ENCODE peak calls at places on chromosomes 16 and 17, in nine cellular contexts. X is RWPE1, H is endothelial cell, Q is AG09309, M is HFFc6, N is PC-3, I is breast epithelium, Y is AG10803, K is WTC11. D is an unnamed sample.

GRCh38 chr17:64118452-64118979 is 11.4 kb downstream of the ERN1 start:
- DNase-seq in X (no peak), H (no peak), Q (no peak), M (no peak), N (no peak), I (no peak), Y (no peak), K (no peak), D (no peak)

GRCh38 chr17:75394332-75394918 is 11.1 kb downstream of the GRB2 start:
- DNase-seq in X (no peak), H (no peak), Q (no peak), M (no peak), N (peak), I (no peak), Y (no peak), K (no peak), D (no peak)

GRCh38 chr17:64291268-64291851 is 28.3 kb upstream of the TEX2 start:
- DNase-seq in X (no peak), H (peak), Q (no peak), M (no peak), N (peak), I (no peak), Y (no peak), K (no peak), D (no peak)

GRCh38 chr16:12811441-12812198 is 7.9 kb upstream of the CPPED1 start:
- DNase-seq in X (no peak), H (no peak), Q (no peak), M (no peak), N (peak), I (no peak), Y (no peak), K (no peak), D (no peak)

GRCh38 chr17:49365667-49366066 is 3.6 kb upstream of the ZNF652 start:
- DNase-seq in X (no peak), H (peak), Q (no peak), M (peak), N (peak), I (no peak), Y (peak), K (peak), D (no peak)

GRCh38 chr16:57100445-57100844 is 8.1 kb downstream of the CPNE2 start:
- DNase-seq in X (no peak), H (no peak), Q (no peak), M (no peak), N (no peak), I (no peak), Y (no peak), K (no peak), D (no peak)

GRCh38 chr16:8761078-8761477 is 36.4 kb downstream of the TMEM186 start:
- DNase-seq in X (no peak), H (no peak), Q (no peak), M (no peak), N (no peak), I (no peak), Y (no peak), K (no peak), D (no peak)

GRCh38 chr16:81237282-81237681 is 1.2 kb upstream of the BCO1 start:
- DNase-seq in X (no peak), H (no peak), Q (no peak), M (no peak), N (peak), I (peak), Y (peak), K (no peak), D (no peak)

GRCh38 chr16:24721830-24722238 is 7.6 kb upstream of the TNRC6A start:
- DNase-seq in X (peak), H (no peak), Q (no peak), M (no peak), N (peak), I (no peak), Y (no peak), K (no peak), D (no peak)

GRCh38 chr17:33389506-33390141 is 96.5 kb upstream of the ASIC2 start:
- DNase-seq in X (peak), H (no peak), Q (no peak), M (peak), N (no peak), I (no peak), Y (peak), K (no peak), D (no peak)

GRCh38 chr17:42188749-42189650 is 3.7 kb upstream of the HCRT start:
- DNase-seq in X (no peak), H (no peak), Q (no peak), M (no peak), N (no peak), I (no peak), Y (peak), K (no peak), D (no peak)

GRCh38 chr17:42248351-42249179 is 27.6 kb downstream of the STAT5B start:
- DNase-seq in X (no peak), H (peak), Q (peak), M (peak), N (no peak), I (peak), Y (peak), K (no peak), D (no peak)

GRCh38 chr16:2038359-2039285 is 9.0 kb downstream of the NTHL1 start:
- DNase-seq in X (no peak), H (no peak), Q (no peak), M (no peak), N (no peak), I (no peak), Y (no peak), K (no peak), D (no peak)

GRCh38 chr17:63249256-63250006 is 196.7 kb downstream of the CYB561 start:
- DNase-seq in X (no peak), H (no peak), Q (no peak), M (no peak), N (no peak), I (no peak), Y (peak), K (no peak), D (no peak)

GRCh38 chr17:45248132-45248936 is 13.6 kb downstream of the SPATA32 start:
- DNase-seq in X (peak), H (no peak), Q (no peak), M (no peak), N (peak), I (peak), Y (no peak), K (peak), D (no peak)

GRCh38 chr17:16419074-16419928 is 3.9 kb downstream of the TRPV2 start:
- DNase-seq in X (peak), H (no peak), Q (peak), M (peak), N (peak), I (no peak), Y (peak), K (no peak), D (no peak)

GRCh38 chr16:19184823-19185509 is 16.9 kb downstream of the SYT17 start:
- DNase-seq in X (no peak), H (no peak), Q (no peak), M (no peak), N (no peak), I (no peak), Y (no peak), K (peak), D (no peak)

GRCh38 chr17:44312396-44313104 is 4.1 kb downstream of the RUNDC3A start:
- DNase-seq in X (no peak), H (no peak), Q (no peak), M (no peak), N (no peak), I (no peak), Y (no peak), K (no peak), D (no peak)

GRCh38 chr16:67897231-67897630 is 4.2 kb downstream of the PSKH1 start:
- DNase-seq in X (no peak), H (no peak), Q (no peak), M (peak), N (no peak), I (no peak), Y (peak), K (no peak), D (no peak)

GRCh38 chr17:82366749-82367148 is 4.8 kb upstream of the UTS2R start:
- DNase-seq in X (no peak), H (no peak), Q (no peak), M (no peak), N (peak), I (no peak), Y (no peak), K (no peak), D (no peak)

GRCh38 chr16:72927199-72928088 is 120.5 kb downstream of the ZFHX3 start:
- DNase-seq in X (peak), H (no peak), Q (peak), M (peak), N (peak), I (peak), Y (peak), K (no peak), D (no peak)

GRCh38 chr16:68297908-68298307 is 12.8 kb downstream of the SLC7A6OS start:
- DNase-seq in X (no peak), H (no peak), Q (no peak), M (no peak), N (peak), I (no peak), Y (no peak), K (no peak), D (no peak)

GRCh38 chr16:54690710-54691109 is 240.0 kb upstream of the IRX5 start:
- DNase-seq in X (no peak), H (no peak), Q (no peak), M (no peak), N (no peak), I (no peak), Y (no peak), K (no peak), D (no peak)

GRCh38 chr17:29582767-29583166 is 6.7 kb downstream of the GIT1 start:
- DNase-seq in X (no peak), H (no peak), Q (no peak), M (no peak), N (no peak), I (no peak), Y (no peak), K (no peak), D (no peak)

GRCh38 chr17:38663964-38664644 is 10.7 kb downstream of the EPOP start:
- DNase-seq in X (no peak), H (no peak), Q (no peak), M (no peak), N (no peak), I (no peak), Y (no peak), K (no peak), D (no peak)

GRCh38 chr17:1423456-1424135 is 23.6 kb upstream of the YWHAE start:
- DNase-seq in X (peak), H (no peak), Q (no peak), M (no peak), N (no peak), I (no peak), Y (no peak), K (no peak), D (no peak)

GRCh38 chr17:156946-157345 is 19.6 kb downstream of the SCGB1C2 start:
- DNase-seq in X (no peak), H (no peak), Q (no peak), M (no peak), N (no peak), I (no peak), Y (no peak), K (no peak), D (no peak)

GRCh38 chr17:17387017-17387416 is 83.8 kb downstream of the NT5M start:
- DNase-seq in X (peak), H (no peak), Q (no peak), M (no peak), N (peak), I (no peak), Y (no peak), K (no peak), D (no peak)

GRCh38 chr17:72092710-72093322 is 28.0 kb upstream of the SOX9 start:
- DNase-seq in X (no peak), H (no peak), Q (no peak), M (no peak), N (no peak), I (no peak), Y (no peak), K (no peak), D (no peak)

GRCh38 chr16:81335669-81336068 is 20.9 kb downstream of the GAN start:
- DNase-seq in X (no peak), H (no peak), Q (no peak), M (no peak), N (no peak), I (no peak), Y (no peak), K (no peak), D (no peak)

GRCh38 chr17:1561420-1562177 is 993 bp downstream of the PITPNA start:
- DNase-seq in X (peak), H (peak), Q (no peak), M (no peak), N (peak), I (no peak), Y (no peak), K (peak), D (no peak)

GRCh38 chr17:35588196-35588920 is 1.2 kb downstream of the AP2B1 start:
- DNase-seq in X (peak), H (no peak), Q (no peak), M (peak), N (peak), I (no peak), Y (peak), K (no peak), D (no peak)

GRCh38 chr17:74276051-74276476 is 2.0 kb downstream of the DNAI2 start:
- DNase-seq in X (no peak), H (no peak), Q (no peak), M (no peak), N (no peak), I (no peak), Y (no peak), K (no peak), D (no peak)

GRCh38 chr17:47687748-47688147 is 6.2 kb upstream of the TBKBP1 start:
- DNase-seq in X (no peak), H (no peak), Q (no peak), M (no peak), N (no peak), I (no peak), Y (peak), K (peak), D (no peak)

DNA sequence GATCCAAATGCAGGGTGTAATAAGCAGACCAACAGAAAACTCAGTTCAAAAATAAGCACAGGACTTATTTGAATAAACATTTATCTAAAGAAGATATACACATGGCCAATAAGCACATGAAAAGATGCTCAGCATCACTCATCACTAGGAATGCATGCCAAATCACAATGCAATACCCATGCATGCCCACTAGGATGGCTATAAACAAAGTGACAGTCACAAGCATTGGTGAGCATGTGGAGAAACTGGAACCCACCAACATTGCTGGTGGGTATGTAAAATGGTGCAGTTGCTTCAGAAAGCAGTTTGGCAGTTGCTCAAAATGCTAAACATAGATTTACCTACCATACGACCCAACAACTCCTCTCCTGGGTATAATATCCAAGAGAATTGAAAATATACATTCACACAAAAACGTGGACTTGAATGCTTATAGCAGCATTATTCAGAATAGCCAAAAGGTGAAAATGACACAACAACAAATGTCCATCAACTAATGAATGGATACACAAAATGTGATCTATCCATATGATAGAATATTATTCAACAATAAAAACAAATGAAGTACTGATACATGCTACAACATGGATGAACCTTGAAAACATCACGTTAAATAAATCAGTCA is 20.1 kb downstream of the UBE2O start:
- DNase-seq in X (no peak), H (no peak), Q (no peak), M (peak), N (peak), I (no peak), Y (no peak), K (no peak), D (no peak)
- TF ChIP-seq CTCF in X (peak), H (peak), Q (peak), M (peak), N (peak), I (no peak), Y (peak), K (peak), D (no peak)

DNA sequence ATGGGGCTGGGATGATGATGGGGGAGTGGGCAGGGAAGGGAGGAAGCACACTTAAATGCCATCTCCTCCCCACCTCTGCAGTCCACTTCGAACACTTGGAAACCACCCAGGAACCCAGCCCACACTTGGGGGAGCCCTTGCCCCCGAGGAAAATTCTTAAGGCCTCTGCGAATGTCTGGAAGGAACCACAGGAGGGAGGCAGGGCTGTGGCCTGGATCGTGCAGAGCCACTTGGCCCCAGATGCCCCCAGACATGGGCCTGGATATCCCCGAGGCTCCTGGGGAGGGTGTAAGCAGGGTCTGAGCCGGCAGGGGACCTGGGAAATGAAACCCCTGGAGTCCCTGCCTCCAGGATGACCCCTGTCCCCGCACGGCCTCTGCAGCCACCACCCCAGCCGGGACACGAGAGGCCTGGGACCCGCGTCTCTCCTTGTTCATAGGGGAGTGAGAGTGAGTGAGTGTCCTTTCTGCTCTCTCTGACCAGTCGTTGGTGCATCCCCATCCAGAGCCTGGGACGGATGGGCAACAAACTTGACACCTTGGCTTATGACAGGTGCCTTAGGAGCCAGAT is 11.8 kb upstream of the MTSS2 start:
- DNase-seq in X (no peak), H (no peak), Q (no peak), M (no peak), N (no peak), I (no peak), Y (peak), K (no peak), D (no peak)
- TF ChIP-seq CTCF in X (no peak), H (no peak), Q (peak), M (peak), N (no peak), I (no peak), Y (peak), K (no peak), D (no peak)

DNA sequence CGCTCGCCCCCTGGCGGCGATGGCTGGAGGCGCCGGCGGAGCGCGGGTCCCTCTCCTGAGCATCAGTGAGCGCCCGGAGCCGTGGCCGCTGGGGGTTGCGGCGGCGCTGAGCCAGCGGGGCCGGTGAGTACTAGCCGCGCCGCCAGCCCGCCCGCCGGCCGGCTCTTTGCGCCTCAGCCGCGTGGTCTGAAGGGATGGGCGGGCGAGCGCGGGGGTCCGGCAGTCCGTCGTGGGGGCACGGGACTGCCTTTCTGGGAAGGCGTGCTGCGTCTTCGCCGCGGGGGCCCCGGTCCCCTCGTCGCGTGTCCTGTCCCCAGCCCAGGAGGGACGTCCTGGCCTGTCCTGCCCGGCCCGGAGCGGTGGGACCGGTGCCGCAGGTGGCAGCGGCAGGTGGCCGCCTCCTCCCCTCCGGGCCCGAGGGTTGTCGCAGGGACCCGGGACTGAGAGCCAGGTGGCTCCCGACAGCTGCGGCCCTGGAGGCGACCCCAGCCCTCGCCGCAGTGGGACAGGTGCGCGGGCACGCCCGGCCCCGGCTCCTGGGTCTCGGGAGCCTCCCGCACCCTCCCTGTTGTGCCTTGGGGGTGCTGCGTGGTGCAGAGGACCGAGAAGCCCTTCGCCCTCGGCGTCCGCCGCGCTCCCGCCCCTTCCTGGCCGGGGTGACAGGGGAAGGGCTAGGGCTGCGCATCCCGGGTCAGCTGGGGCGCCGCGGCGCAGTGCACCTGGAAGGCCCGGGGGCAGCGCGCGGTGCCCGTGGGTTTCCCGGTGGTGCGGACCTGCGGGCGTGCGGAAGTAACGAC is at the start of gene SPECC1:
- DNase-seq in X (peak), H (peak), Q (no peak), M (no peak), N (peak), I (peak), Y (peak), K (peak), D (peak)
- TF ChIP-seq CTCF in X (peak), H (peak), Q (peak), M (peak), N (no peak), I (no peak), Y (peak), K (no peak), D (peak)

DNA sequence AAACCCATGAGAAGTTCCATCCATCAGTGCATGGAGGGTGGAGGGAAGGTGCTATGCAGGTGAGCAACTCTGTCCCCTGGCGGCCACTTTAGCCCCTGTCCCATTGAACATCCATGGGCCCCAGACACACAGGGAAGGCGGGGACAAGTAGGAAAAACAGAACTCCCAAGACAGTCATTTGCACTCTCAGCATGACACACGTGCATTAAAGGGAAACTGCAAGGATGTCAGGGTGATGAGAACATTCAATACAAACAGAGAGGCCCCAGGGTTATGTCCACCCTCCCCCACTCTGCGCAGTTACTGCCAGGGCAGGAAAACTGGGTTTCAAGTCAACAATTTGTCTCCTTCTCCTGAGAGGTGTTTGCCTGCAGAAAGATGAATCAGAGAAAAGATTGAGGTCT is 44.0 kb upstream of the AKTIP start:
- DNase-seq in X (no peak), H (peak), Q (no peak), M (no peak), N (peak), I (peak), Y (no peak), K (peak), D (no peak)
- TF ChIP-seq CTCF in X (no peak), H (peak), Q (no peak), M (peak), N (peak), I (peak), Y (no peak), K (peak), D (no peak)

GRCh38 chr17:40432864-40433528 is 10.3 kb upstream of the IGFBP4 start:
- DNase-seq in X (no peak), H (no peak), Q (no peak), M (no peak), N (no peak), I (peak), Y (peak), K (no peak), D (no peak)

GRCh38 chr17:40430272-40431230 is 12.7 kb upstream of the IGFBP4 start:
- DNase-seq in X (no peak), H (no peak), Q (no peak), M (no peak), N (no peak), I (peak), Y (no peak), K (no peak), D (no peak)

GRCh38 chr17:40436631-40437030 is 6.6 kb upstream of the IGFBP4 start:
- DNase-seq in X (no peak), H (no peak), Q (no peak), M (no peak), N (no peak), I (no peak), Y (no peak), K (no peak), D (no peak)

GRCh38 chr17:40431231-40431602 is 12.0 kb upstream of the IGFBP4 start:
- DNase-seq in X (no peak), H (no peak), Q (no peak), M (no peak), N (no peak), I (peak), Y (no peak), K (no peak), D (no peak)

GRCh38 chr17:40433551-40434384 is 9.5 kb upstream of the IGFBP4 start:
- DNase-seq in X (no peak), H (peak), Q (no peak), M (no peak), N (no peak), I (peak), Y (no peak), K (peak), D (no peak)
- TF ChIP-seq CTCF in X (peak), H (peak), Q (peak), M (peak), N (peak), I (peak), Y (peak), K (peak), D (no peak)